ENCODE peak calls at places on chromosomes 5 and 9, in four cellular contexts. G, C, K and E are unnamed samples.
A peak's percentile ranks its signal among the peaks of the same experiment; 100 is the strongest.

GRCh38 chr5:36928947-36929346 is 52.4 kb downstream of the NIPBL start:
- DNase-seq in G (no peak), C (no peak), K (no peak), E (peak; percentile 69)

GRCh38 chr9:92504881-92505280 is 22.6 kb upstream of the ASPN start:
- DNase-seq in G (no peak), C (no peak), K (no peak), E (peak; percentile 56)

GRCh38 chr5:175321927-175322532 is 122.0 kb downstream of the DRD1 start:
- DNase-seq in G (no peak), C (no peak), K (no peak), E (no peak)

GRCh38 chr5:175148773-175149172 is 295.2 kb downstream of the DRD1 start:
- DNase-seq in G (no peak), C (no peak), K (no peak), E (no peak)

GRCh38 chr5:157180374-157181264 is at the start of gene ITK:
- DNase-seq in G (no peak), C (no peak), K (no peak), E (no peak)

GRCh38 chr9:136657975-136658848 is 4.5 kb upstream of the EGFL7 start:
- DNase-seq in G (no peak), C (peak; percentile 43), K (no peak), E (no peak)

GRCh38 chr5:113212244-113212920 is 222.4 kb downstream of the TSSK1B start:
- DNase-seq in G (peak; percentile 37), C (no peak), K (no peak), E (peak; percentile 93)

GRCh38 chr9:16461231-16461840 is 409.1 kb downstream of the BNC2 start:
- DNase-seq in G (no peak), C (no peak), K (no peak), E (peak; percentile 32)

GRCh38 chr5:122311400-122311887 is 593 bp upstream of the SNCAIP start:
- DNase-seq in G (no peak), C (no peak), K (no peak), E (no peak)

GRCh38 chr9:86368871-86369521 is 14.8 kb upstream of the TUT7 start:
- DNase-seq in G (no peak), C (no peak), K (no peak), E (peak; percentile 98)

GRCh38 chr9:114413909-114414308 is 26.1 kb upstream of the AKNA start:
- DNase-seq in G (no peak), C (no peak), K (no peak), E (peak; percentile 87)

GRCh38 chr5:139110526-139111168 is 87.5 kb downstream of the SIL1 start:
- DNase-seq in G (no peak), C (no peak), K (no peak), E (no peak)

GRCh38 chr9:71769175-71770165 is 1.2 kb upstream of the CEMIP2 start:
- DNase-seq in G (peak; percentile 96), C (peak; percentile 89), K (peak; percentile 89), E (no peak)

GRCh38 chr5:30676223-30676840 is 517.2 kb upstream of the CDH6 start:
- DNase-seq in G (no peak), C (no peak), K (no peak), E (peak; percentile 0)

GRCh38 chr5:40991981-40992559 is 79.1 kb downstream of the MROH2B start:
- DNase-seq in G (no peak), C (no peak), K (no peak), E (no peak)

GRCh38 chr5:82164109-82164956 is 113.8 kb downstream of the RPS23 start:
- DNase-seq in G (no peak), C (no peak), K (no peak), E (peak; percentile 92)

GRCh38 chr5:134547999-134548626 is 22.6 kb downstream of the JADE2 start:
- DNase-seq in G (no peak), C (no peak), K (no peak), E (no peak)

DNA sequence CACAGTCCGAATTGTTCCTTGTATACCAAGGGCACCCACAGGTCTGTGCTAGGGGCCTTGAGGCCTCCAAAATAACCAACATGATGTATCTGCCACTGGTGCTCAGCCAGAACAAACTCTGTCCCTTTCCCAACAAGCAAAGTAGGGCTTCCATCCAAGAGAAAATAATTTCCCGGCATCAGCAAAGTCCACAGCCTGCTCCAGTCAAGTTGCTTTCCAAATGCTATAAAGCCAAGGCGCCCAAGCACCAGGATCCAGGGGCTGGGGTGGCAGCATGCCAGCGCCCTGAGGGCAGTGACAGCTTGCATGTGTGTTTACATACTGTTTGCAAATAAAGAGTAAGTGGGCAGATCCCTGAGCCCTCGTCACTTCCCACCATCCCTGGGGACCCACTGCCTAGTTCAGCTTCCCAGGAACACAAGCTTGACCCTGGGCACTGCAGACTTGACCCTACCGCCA is 155.9 kb downstream of the ERCC6L2 start:
- DNase-seq in G (no peak), C (peak; percentile 45), K (peak; percentile 86), E (no peak)
- H3K4me3 ChIP-seq in G (no peak overlapping the region), C (no peak overlapping the region), K (no peak overlapping the region), E (no peak overlapping the region)

DNA sequence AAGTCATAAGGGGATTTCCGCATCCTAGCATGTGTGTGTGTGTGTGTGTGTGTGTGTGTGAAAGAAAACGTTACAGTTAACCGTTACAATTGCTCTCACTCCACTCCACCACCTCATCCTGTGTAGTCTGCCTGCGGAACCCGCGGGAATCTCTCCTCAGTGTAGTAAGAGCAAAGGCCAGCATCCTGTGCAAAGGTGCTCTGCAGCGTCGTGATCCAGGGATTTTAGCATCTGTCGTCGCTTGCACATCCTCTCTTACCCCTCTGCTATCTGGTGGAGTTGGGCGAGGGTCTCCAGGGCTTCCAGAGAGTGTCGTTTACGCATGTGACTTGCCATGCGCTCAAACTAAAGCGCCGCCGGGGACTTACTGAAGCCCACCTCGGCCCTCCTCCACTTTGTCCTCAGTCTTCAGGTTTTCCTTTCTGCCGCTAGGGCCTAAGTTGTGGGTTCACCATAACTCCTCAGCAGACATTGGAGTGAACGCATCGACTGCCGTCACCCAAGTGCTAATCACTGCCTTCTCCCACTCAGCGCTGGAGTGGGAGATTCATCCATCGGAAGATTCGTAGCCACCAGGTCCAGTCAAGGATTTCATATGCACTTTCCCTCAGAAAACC is 3.9 kb downstream of the CDKN2B start:
- DNase-seq in G (no peak), C (no peak), K (no peak), E (peak; percentile 69)
- TF ChIP-seq CTCF in G (no peak), C (no peak), K (no peak), E (peak; percentile 35)

GRCh38 chr5:178827636-178828035 is 32.1 kb upstream of the ZNF354B start:
- DNase-seq in G (no peak), C (no peak), K (no peak), E (no peak)
- H3K4me3 ChIP-seq in G (no peak overlapping the region), C (no peak overlapping the region), K (no peak overlapping the region), E (no peak overlapping the region)

GRCh38 chr5:180648658-180649296 is 623 bp downstream of the FLT4 start:
- DNase-seq in G (no peak), C (no peak), K (no peak), E (no peak)
- TF ChIP-seq CTCF in G (peak; percentile 7), C (no peak), K (no peak), E (no peak)

GRCh38 chr5:125394661-125395280 is 648.3 kb upstream of the ZNF608 start:
- DNase-seq in G (no peak), C (no peak), K (no peak), E (peak; percentile 10)
- H3K4me3 ChIP-seq in G (no peak overlapping the region), C (no peak overlapping the region), K (no peak overlapping the region), E (no peak overlapping the region)

GRCh38 chr5:116142495-116142894 is 57.7 kb downstream of the COMMD10 start:
- DNase-seq in G (no peak), C (no peak), K (no peak), E (no peak)
- TF ChIP-seq CTCF in G (no peak), C (no peak), K (no peak), E (peak; percentile 22)